ENCODE peak calls at places on chromosomes 16 and 17, in ten cellular contexts. Z, H, T, W, O, X, A, I, Y and B are unnamed samples.

GRCh38 chr16:6091021-6091420 is 993.4 kb upstream of the EEF2KMT start:
- DNase-seq in Z (no peak), H (no peak), T (no peak), W (no peak), O (no peak), X (no peak), A (no peak), I (no peak), Y (no peak), B (no peak)

GRCh38 chr17:3659541-3660111 is 8.8 kb downstream of the TAX1BP3 start:
- DNase-seq in Z (no peak), H (peak; percentile 80), T (no peak), W (no peak), O (peak; percentile 50), X (peak; percentile 92), A (no peak), I (no peak), Y (no peak), B (no peak)

GRCh38 chr16:49464877-49465504 is 91.4 kb downstream of the C16orf78 start:
- DNase-seq in Z (peak; percentile 33), H (no peak), T (no peak), W (no peak), O (peak; percentile 15), X (no peak), A (no peak), I (peak; percentile 37), Y (no peak), B (peak; percentile 50)

GRCh38 chr17:82449883-82450356 is 632 bp downstream of the CYBC1 start:
- DNase-seq in Z (no peak), H (no peak), T (no peak), W (no peak), O (peak; percentile 25), X (no peak), A (peak; percentile 25), I (no peak), Y (no peak), B (no peak)

GRCh38 chr17:27466748-27467375 is 10.6 kb downstream of the KSR1 start:
- DNase-seq in Z (peak; percentile 28), H (peak; percentile 49), T (no peak), W (no peak), O (no peak), X (no peak), A (no peak), I (peak; percentile 68), Y (peak; percentile 77), B (no peak)

GRCh38 chr16:83913234-83913633 is 14.3 kb downstream of the MLYCD start:
- DNase-seq in Z (no peak), H (peak; percentile 90), T (no peak), W (no peak), O (no peak), X (no peak), A (no peak), I (no peak), Y (no peak), B (no peak)

GRCh38 chr16:68265078-68265925 is 976 bp downstream of the SLC7A6 start:
- DNase-seq in Z (no peak), H (peak; percentile 71), T (peak; percentile 44), W (peak; percentile 87), O (peak; percentile 80), X (no peak), A (no peak), I (no peak), Y (peak; percentile 64), B (peak; percentile 38)

GRCh38 chr16:69563605-69564580 is 1.9 kb upstream of the NFAT5 start:
- DNase-seq in Z (no peak), H (no peak), T (peak; percentile 75), W (peak; percentile 13), O (peak; percentile 22), X (no peak), A (no peak), I (no peak), Y (peak; percentile 95), B (peak; percentile 38)

GRCh38 chr16:102060-102855 is 24.2 kb downstream of the MPG start:
- DNase-seq in Z (no peak), H (peak; percentile 80), T (no peak), W (no peak), O (no peak), X (no peak), A (no peak), I (no peak), Y (peak; percentile 58), B (no peak)

GRCh38 chr17:41415833-41416335 is 8.5 kb downstream of the KRT37 start:
- DNase-seq in Z (no peak), H (no peak), T (no peak), W (no peak), O (no peak), X (no peak), A (no peak), I (no peak), Y (no peak), B (no peak)

GRCh38 chr17:71192039-71192555 is 928.7 kb upstream of the SOX9 start:
- DNase-seq in Z (no peak), H (no peak), T (no peak), W (no peak), O (no peak), X (no peak), A (no peak), I (no peak), Y (no peak), B (no peak)